ENCODE peak calls at places on chromosomes 4 and X, in four cellular contexts. One of them, this sample, is unnamed.

GRCh38 chr4:73707918-73708577 is 32.3 kb upstream of the CXCL8 start:
- DNase-seq in M059J: peak; percentile 96
- DNase-seq in activated T-cell treated with anti-CD3 and anti-CD28 coated beads, Interleukin-2, amount 50 U/mL, for 48 hours: no peak
- DNase-seq in AG04450: peak; percentile 60
- DNase-seq in this sample: no peak

GRCh38 chr4:109795059-109795458 is 6.7 kb downstream of the CFI start:
- DNase-seq in M059J: no peak
- DNase-seq in activated T-cell treated with anti-CD3 and anti-CD28 coated beads, Interleukin-2, amount 50 U/mL, for 48 hours: no peak
- DNase-seq in AG04450: no peak
- DNase-seq in this sample: no peak

GRCh38 chr4:38488891-38489861 is 174.8 kb upstream of the KLF3 start:
- DNase-seq in M059J: no peak
- DNase-seq in activated T-cell treated with anti-CD3 and anti-CD28 coated beads, Interleukin-2, amount 50 U/mL, for 48 hours: no peak
- DNase-seq in AG04450: no peak
- DNase-seq in this sample: no peak

GRCh38 chrX:46626566-46626965 is 53.0 kb downstream of the CHST7 start:
- DNase-seq in M059J: no peak
- DNase-seq in activated T-cell treated with anti-CD3 and anti-CD28 coated beads, Interleukin-2, amount 50 U/mL, for 48 hours: no peak
- DNase-seq in AG04450: no peak
- DNase-seq in this sample: peak; percentile 68

GRCh38 chrX:96563663-96564062 is 121.0 kb upstream of the DIAPH2 start:
- DNase-seq in M059J: peak; percentile 5
- DNase-seq in activated T-cell treated with anti-CD3 and anti-CD28 coated beads, Interleukin-2, amount 50 U/mL, for 48 hours: no peak
- DNase-seq in AG04450: peak; percentile 16
- DNase-seq in this sample: no peak

GRCh38 chrX:71298119-71298518 is 3.4 kb upstream of the ITGB1BP2 start:
- DNase-seq in M059J: no peak
- DNase-seq in activated T-cell treated with anti-CD3 and anti-CD28 coated beads, Interleukin-2, amount 50 U/mL, for 48 hours: no peak
- DNase-seq in AG04450: no peak
- DNase-seq in this sample: no peak

GRCh38 chr4:7195546-7196282 is 3.4 kb downstream of the SORCS2 start:
- DNase-seq in M059J: no peak
- DNase-seq in activated T-cell treated with anti-CD3 and anti-CD28 coated beads, Interleukin-2, amount 50 U/mL, for 48 hours: no peak
- DNase-seq in AG04450: no peak
- DNase-seq in this sample: peak; percentile 24

GRCh38 chrX:120561634-120562568 is 1.1 kb upstream of the CUL4B start:
- DNase-seq in M059J: no peak
- DNase-seq in activated T-cell treated with anti-CD3 and anti-CD28 coated beads, Interleukin-2, amount 50 U/mL, for 48 hours: no peak
- DNase-seq in AG04450: no peak
- DNase-seq in this sample: no peak

GRCh38 chrX:46628406-46629371 is 55.1 kb downstream of the CHST7 start:
- DNase-seq in M059J: peak; percentile 32
- DNase-seq in activated T-cell treated with anti-CD3 and anti-CD28 coated beads, Interleukin-2, amount 50 U/mL, for 48 hours: peak; percentile 29
- DNase-seq in AG04450: peak; percentile 21
- DNase-seq in this sample: peak; percentile 61

GRCh38 chr4:109091754-109092409 is 210.6 kb downstream of the COL25A1 start:
- DNase-seq in M059J: no peak
- DNase-seq in activated T-cell treated with anti-CD3 and anti-CD28 coated beads, Interleukin-2, amount 50 U/mL, for 48 hours: no peak
- DNase-seq in AG04450: no peak
- DNase-seq in this sample: no peak

This sample was measured in activated effector memory CD4-positive, alpha-beta T cell treated with anti-CD3 and anti-CD28 coated beads, Interleukin-2, amount 50 U/mL, for 16 hours.